ENCODE peak calls at places on chromosome 7, in four cellular contexts. One of them, this sample, is unnamed.

GRCh38 chr7:42202601-42203000 is 34.4 kb downstream of the GLI3 start:
- DNase-seq in lower leg skin: no peak
- DNase-seq in left lung: no peak
- DNase-seq in epithelial cell of esophagus: no peak
- DNase-seq in this sample: no peak

GRCh38 chr7:101956130-101956529 is 138.7 kb downstream of the CUX1 start:
- DNase-seq in lower leg skin: no peak
- DNase-seq in left lung: no peak
- DNase-seq in epithelial cell of esophagus: no peak
- DNase-seq in this sample: no peak

GRCh38 chr7:38040831-38041230 is 120.4 kb downstream of the EPDR1 start:
- DNase-seq in lower leg skin: no peak
- DNase-seq in left lung: no peak
- DNase-seq in epithelial cell of esophagus: no peak
- DNase-seq in this sample: no peak

GRCh38 chr7:33642312-33642711 is 263.0 kb upstream of the BMPER start:
- DNase-seq in lower leg skin: no peak
- DNase-seq in left lung: no peak
- DNase-seq in epithelial cell of esophagus: no peak
- DNase-seq in this sample: no peak

GRCh38 chr7:147406521-147407115 is 1183.9 kb upstream of the C7orf33 start:
- DNase-seq in lower leg skin: no peak
- DNase-seq in left lung: no peak
- DNase-seq in epithelial cell of esophagus: no peak
- DNase-seq in this sample: no peak

GRCh38 chr7:79434098-79434497 is 19.4 kb downstream of the MAGI2 start:
- DNase-seq in lower leg skin: no peak
- DNase-seq in left lung: no peak
- DNase-seq in epithelial cell of esophagus: peak
- DNase-seq in this sample: no peak

GRCh38 chr7:157693071-157693520 is 356.3 kb downstream of the DNAJB6 start:
- DNase-seq in lower leg skin: no peak
- DNase-seq in left lung: peak
- DNase-seq in epithelial cell of esophagus: no peak
- DNase-seq in this sample: peak

GRCh38 chr7:124033093-124033806 is 383 bp upstream of the TMEM229A start:
- DNase-seq in lower leg skin: no peak
- DNase-seq in left lung: no peak
- DNase-seq in epithelial cell of esophagus: no peak
- DNase-seq in this sample: no peak

GRCh38 chr7:136036336-136036735 is 59.2 kb upstream of the MTPN start:
- DNase-seq in lower leg skin: no peak
- DNase-seq in left lung: no peak
- DNase-seq in epithelial cell of esophagus: no peak
- DNase-seq in this sample: no peak

GRCh38 chr7:7122701-7123281 is 59.6 kb upstream of the C1GALT1 start:
- DNase-seq in lower leg skin: peak
- DNase-seq in left lung: no peak
- DNase-seq in epithelial cell of esophagus: peak
- DNase-seq in this sample: no peak

GRCh38 chr7:101232141-101232821 is 5.3 kb downstream of the CLDN15 start:
- DNase-seq in lower leg skin: no peak
- DNase-seq in left lung: peak
- DNase-seq in epithelial cell of esophagus: peak
- DNase-seq in this sample: no peak

GRCh38 chr7:158422551-158423189 is 165.0 kb downstream of the PTPRN2 start:
- DNase-seq in lower leg skin: no peak
- DNase-seq in left lung: no peak
- DNase-seq in epithelial cell of esophagus: no peak
- DNase-seq in this sample: no peak

GRCh38 chr7:126462405-126462804 is 790.3 kb downstream of the GRM8 start:
- DNase-seq in lower leg skin: no peak
- DNase-seq in left lung: no peak
- DNase-seq in epithelial cell of esophagus: no peak
- DNase-seq in this sample: no peak

GRCh38 chr7:83594076-83594475 is 54.9 kb downstream of the SEMA3E start:
- DNase-seq in lower leg skin: no peak
- DNase-seq in left lung: no peak
- DNase-seq in epithelial cell of esophagus: no peak
- DNase-seq in this sample: no peak

GRCh38 chr7:155610633-155611193 is 33.7 kb upstream of the RBM33 start:
- DNase-seq in lower leg skin: no peak
- DNase-seq in left lung: no peak
- DNase-seq in epithelial cell of esophagus: no peak
- DNase-seq in this sample: no peak

GRCh38 chr7:100087055-100087750 is 1.6 kb upstream of the COPS6 start:
- DNase-seq in lower leg skin: no peak
- DNase-seq in left lung: no peak
- DNase-seq in epithelial cell of esophagus: peak
- DNase-seq in this sample: no peak

DNA sequence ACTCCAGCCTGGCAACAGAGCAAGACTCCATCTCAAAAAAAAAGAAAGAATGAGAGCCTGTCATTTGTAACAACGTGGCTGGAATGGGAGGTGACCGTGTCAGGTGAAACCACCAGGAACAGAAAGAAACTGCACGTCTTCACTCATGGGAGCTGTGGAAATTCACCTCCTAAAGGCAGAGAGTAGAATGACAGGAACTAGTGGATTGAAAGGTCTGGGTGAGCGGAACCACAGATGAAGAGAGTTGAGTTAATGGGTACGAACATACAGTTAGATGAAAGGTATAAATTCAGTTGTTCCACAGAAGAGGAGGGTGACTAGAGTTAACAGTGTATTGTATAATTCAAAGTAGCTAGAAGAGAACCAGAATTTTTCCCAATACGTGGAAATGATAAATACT is 78.6 kb downstream of the MAD1L1 start:
- DNase-seq in lower leg skin: no peak
- DNase-seq in left lung: no peak
- DNase-seq in epithelial cell of esophagus: no peak
- DNase-seq in this sample: no peak
- TF ChIP-seq CTCF in lower leg skin: no peak
- TF ChIP-seq CTCF in left lung: no peak
- TF ChIP-seq CTCF in epithelial cell of esophagus: no peak
- TF ChIP-seq CTCF in this sample: no peak

GRCh38 chr7:29255839-29256782 is 61.5 kb downstream of the CHN2 start:
- DNase-seq in lower leg skin: no peak
- DNase-seq in left lung: no peak
- DNase-seq in epithelial cell of esophagus: peak
- DNase-seq in this sample: no peak
- TF ChIP-seq CTCF in lower leg skin: no peak
- TF ChIP-seq CTCF in left lung: no peak
- TF ChIP-seq CTCF in epithelial cell of esophagus: no peak
- TF ChIP-seq CTCF in this sample: no peak

GRCh38 chr7:131792311-131792710 is 235.9 kb upstream of the PODXL start:
- DNase-seq in lower leg skin: no peak
- DNase-seq in left lung: no peak
- DNase-seq in epithelial cell of esophagus: no peak
- DNase-seq in this sample: no peak
- TF ChIP-seq CTCF in lower leg skin: no peak
- TF ChIP-seq CTCF in left lung: no peak
- TF ChIP-seq CTCF in epithelial cell of esophagus: no peak
- TF ChIP-seq CTCF in this sample: no peak

DNA sequence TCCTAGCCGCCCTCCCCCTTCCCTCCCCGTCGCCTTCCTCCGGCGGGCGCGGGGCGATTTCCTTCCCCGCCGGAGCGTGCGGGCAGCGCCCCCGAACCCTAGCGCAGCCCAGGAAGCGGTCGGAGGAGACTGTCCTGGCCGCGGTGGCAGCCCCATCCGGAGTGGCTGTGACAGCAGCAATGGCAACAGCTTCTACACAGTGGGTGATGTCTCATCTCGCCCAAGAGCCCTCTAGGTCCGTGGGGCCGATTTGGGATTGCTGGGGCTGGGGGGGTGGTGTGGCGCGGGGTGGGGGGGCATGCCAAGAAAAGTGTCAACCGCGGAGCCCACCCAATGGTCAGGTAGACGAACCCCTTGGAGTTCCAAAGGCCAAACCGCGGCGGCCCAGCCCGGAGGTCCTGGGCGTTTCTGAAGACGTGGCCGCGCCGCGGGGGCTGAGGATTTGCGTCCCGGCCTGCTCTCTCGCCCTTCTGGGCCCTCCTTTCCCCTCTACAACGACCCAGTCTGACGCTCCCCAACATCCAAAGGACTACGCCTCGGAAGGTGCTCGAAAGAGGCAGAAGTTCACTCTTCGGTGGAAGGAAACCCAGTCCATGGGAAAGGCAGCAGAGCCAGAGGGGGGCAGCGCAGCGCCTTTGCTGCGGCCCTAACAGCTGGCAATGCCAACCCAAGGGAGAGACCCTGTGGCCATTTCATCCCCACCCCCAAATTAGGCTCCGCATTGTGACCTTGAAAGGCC is 603 bp upstream of the TWIST1 start:
- DNase-seq in lower leg skin: peak
- DNase-seq in left lung: no peak
- DNase-seq in epithelial cell of esophagus: no peak
- DNase-seq in this sample: no peak
- TF ChIP-seq CTCF in lower leg skin: no peak
- TF ChIP-seq CTCF in left lung: no peak
- TF ChIP-seq CTCF in epithelial cell of esophagus: no peak
- TF ChIP-seq CTCF in this sample: peak

DNA sequence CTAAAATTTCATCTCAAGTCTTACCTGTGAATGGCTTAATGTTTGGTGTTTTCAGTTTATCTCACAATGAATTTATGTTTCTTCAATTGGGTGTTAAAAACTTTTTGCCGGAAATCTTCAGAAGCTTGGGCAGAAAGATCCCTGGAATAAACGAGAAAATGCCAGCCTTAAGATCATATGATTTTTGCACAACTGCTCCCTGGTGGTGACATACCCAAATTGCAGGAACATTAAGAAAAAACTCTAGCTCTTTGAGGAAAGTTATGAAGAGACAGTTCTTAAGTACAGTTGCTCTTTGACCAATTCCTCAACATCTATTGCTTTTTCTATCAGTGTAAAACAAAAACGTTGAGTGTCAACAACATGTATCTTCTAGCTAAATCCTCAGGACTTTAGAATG is 48.2 kb upstream of the CREB5 start:
- DNase-seq in lower leg skin: no peak
- DNase-seq in left lung: no peak
- DNase-seq in epithelial cell of esophagus: peak
- DNase-seq in this sample: no peak
- TF ChIP-seq CTCF in lower leg skin: no peak
- TF ChIP-seq CTCF in left lung: no peak
- TF ChIP-seq CTCF in epithelial cell of esophagus: peak
- TF ChIP-seq CTCF in this sample: peak

GRCh38 chr7:149813254-149814035 is 24.7 kb upstream of the ZNF862 start:
- DNase-seq in lower leg skin: no peak
- DNase-seq in left lung: no peak
- DNase-seq in epithelial cell of esophagus: no peak
- DNase-seq in this sample: no peak

GRCh38 chr7:149808311-149808710 is 29.9 kb upstream of the ZNF862 start:
- DNase-seq in lower leg skin: no peak
- DNase-seq in left lung: no peak
- DNase-seq in epithelial cell of esophagus: no peak
- DNase-seq in this sample: no peak

GRCh38 chr7:149809215-149809614 is 29.0 kb upstream of the ZNF862 start:
- DNase-seq in lower leg skin: no peak
- DNase-seq in left lung: no peak
- DNase-seq in epithelial cell of esophagus: no peak
- DNase-seq in this sample: no peak

GRCh38 chr7:149811831-149812490 is 26.2 kb upstream of the ZNF862 start:
- DNase-seq in lower leg skin: no peak
- DNase-seq in left lung: no peak
- DNase-seq in epithelial cell of esophagus: no peak
- DNase-seq in this sample: no peak

DNA sequence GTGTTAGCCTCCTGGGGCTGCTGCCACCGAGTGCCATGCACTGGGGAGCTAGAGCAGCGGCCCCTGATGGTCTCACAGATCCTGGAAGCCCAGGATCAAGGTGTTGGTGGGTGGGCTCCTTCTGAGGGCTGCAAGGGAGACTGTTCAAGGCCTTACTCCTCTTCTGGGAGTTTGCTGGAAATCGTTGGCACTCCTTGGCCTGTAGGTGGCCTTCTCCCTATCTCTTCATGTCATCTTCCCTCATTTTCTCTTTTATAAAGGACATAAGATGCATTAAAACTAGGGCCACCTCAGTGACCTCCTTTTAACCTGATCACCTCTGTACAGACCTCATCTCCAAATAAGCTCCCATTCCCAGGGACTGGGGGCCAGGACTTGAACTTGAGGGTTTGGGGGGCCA is 27.0 kb upstream of the ZNF862 start:
- DNase-seq in lower leg skin: no peak
- DNase-seq in left lung: no peak
- DNase-seq in epithelial cell of esophagus: peak
- DNase-seq in this sample: no peak
- TF ChIP-seq CTCF in lower leg skin: no peak
- TF ChIP-seq CTCF in left lung: no peak
- TF ChIP-seq CTCF in epithelial cell of esophagus: peak
- TF ChIP-seq CTCF in this sample: peak

DNA sequence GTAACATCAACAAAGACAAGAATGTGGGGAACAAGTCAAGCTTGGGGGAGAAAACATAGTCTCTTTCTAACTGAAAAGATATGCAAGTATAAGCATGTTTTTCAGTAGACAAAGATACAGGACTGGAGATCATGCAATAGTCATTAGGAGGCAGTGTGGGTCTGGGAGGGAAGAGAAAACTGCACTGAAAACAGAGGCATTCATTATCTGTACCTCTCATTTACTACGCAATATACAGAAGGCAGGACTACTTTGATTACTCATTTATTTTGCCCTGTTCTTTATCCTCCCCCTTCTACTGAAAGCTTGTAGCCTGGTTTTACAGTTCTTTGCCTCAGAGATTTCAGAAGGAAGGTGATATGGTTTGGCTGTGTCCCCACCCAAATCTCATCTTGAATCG is 341.2 kb downstream of the CRPPA start:
- DNase-seq in lower leg skin: no peak
- DNase-seq in left lung: no peak
- DNase-seq in epithelial cell of esophagus: peak
- DNase-seq in this sample: no peak
- TF ChIP-seq CTCF in lower leg skin: no peak
- TF ChIP-seq CTCF in left lung: no peak
- TF ChIP-seq CTCF in epithelial cell of esophagus: no peak
- TF ChIP-seq CTCF in this sample: no peak

DNA sequence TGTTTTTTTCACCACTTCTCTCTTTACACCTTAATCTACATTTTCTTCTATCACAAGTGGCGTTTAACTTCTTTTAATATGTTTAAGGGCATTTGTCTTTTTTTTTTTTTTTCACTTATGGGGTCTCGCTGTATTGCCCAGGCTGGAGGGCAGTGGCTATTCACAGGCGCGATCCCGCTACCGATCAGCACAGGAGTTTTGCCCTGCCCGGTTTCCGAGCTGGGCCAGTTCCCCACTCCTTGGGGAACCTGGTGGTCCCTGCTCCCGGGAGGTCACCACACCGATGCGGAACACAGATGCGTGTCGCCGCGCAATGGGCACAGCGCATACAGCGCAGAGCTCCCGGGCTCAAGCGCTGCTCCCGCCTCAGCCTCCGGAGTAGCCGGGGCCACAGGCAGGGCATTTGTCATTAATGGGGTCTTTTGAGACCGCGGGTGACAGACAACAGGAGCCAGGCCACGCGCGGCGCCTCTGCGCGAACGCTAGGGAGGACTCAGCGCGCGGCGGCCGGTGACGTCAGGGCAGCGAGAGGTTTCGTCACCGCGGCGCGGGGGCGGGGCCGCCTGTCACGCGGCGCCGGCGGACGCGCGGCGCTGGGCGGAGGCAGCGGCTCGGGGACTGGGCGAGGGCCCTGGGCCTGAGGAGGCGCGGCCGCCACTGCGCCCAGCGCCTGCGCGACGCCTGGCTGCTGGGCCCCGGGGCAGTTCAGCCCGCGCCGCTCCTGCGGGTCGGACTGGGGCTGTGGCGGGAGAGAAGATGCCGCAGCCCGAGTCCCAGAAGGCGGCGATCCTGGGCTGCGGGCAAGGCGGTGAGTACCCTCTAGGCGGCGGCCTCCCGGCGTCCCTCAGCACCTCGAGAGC is at the start of gene GALNT11:
- DNase-seq in lower leg skin: peak
- DNase-seq in left lung: peak
- DNase-seq in epithelial cell of esophagus: peak
- DNase-seq in this sample: peak
- TF ChIP-seq CTCF in lower leg skin: no peak
- TF ChIP-seq CTCF in left lung: peak
- TF ChIP-seq CTCF in epithelial cell of esophagus: peak
- TF ChIP-seq CTCF in this sample: peak